ENCODE peak calls at places on chromosome 7, in eight cellular contexts. W is adrenal gland, V is tibial artery, D is IMR-90, T is fibroblast of mammary gland, G is SK-N-SH, Y is BJ, A is cardiac muscle cell. M is an unnamed sample.

GRCh38 chr7:130901209-130901783 is 167.3 kb upstream of the KLF14 start:
- DNase-seq in Y (peak), T (peak), G (no peak), W (no peak), V (no peak), A (no peak), D (peak), M (peak)

GRCh38 chr7:123460616-123461015 is 73.8 kb downstream of the IQUB start:
- DNase-seq in W (no peak), A (no peak), V (no peak), G (no peak), Y (no peak), D (peak), T (peak), M (peak)

GRCh38 chr7:74141705-74142104 is 32.5 kb upstream of the EIF4H start:
- DNase-seq in T (no peak), G (no peak), V (no peak), A (no peak), Y (no peak), W (no peak), D (no peak), M (peak)

GRCh38 chr7:73844848-73845460 is 2.6 kb upstream of the METTL27 start:
- DNase-seq in T (peak), Y (no peak), V (no peak), A (no peak), G (no peak), W (no peak), D (peak), M (peak)

GRCh38 chr7:66958708-66959350 is 36.6 kb downstream of the SBDS start:
- DNase-seq in D (no peak), G (no peak), Y (no peak), A (no peak), T (no peak), W (no peak), V (peak), M (no peak)

GRCh38 chr7:157412491-157413180 is 75.8 kb downstream of the DNAJB6 start:
- DNase-seq in W (no peak), D (no peak), V (no peak), Y (no peak), A (no peak), T (no peak), G (peak), M (no peak)

GRCh38 chr7:46165281-46165680 is 244.2 kb upstream of the IGFBP3 start:
- DNase-seq in V (no peak), T (peak), A (no peak), G (no peak), Y (no peak), D (peak), W (no peak), M (no peak)

GRCh38 chr7:38185395-38185920 is 7.4 kb downstream of the STARD3NL start:
- DNase-seq in W (no peak), A (peak), G (no peak), Y (no peak), V (no peak), T (no peak), D (no peak), M (no peak)

GRCh38 chr7:152709307-152710133 is 33.6 kb upstream of the XRCC2 start:
- DNase-seq in W (no peak), G (no peak), A (no peak), T (peak), V (no peak), Y (no peak), D (peak), M (no peak)

GRCh38 chr7:86282014-86282682 is 361.6 kb upstream of the GRM3 start:
- DNase-seq in Y (no peak), A (no peak), T (no peak), V (no peak), D (no peak), G (peak), W (no peak), M (no peak)

GRCh38 chr7:129163875-129164544 is 19.5 kb downstream of the TSPAN33 start:
- DNase-seq in Y (peak), V (no peak), T (peak), G (peak), W (no peak), A (peak), D (peak), M (peak)

GRCh38 chr7:50197547-50197946 is 104.5 kb upstream of the ZPBP start:
- DNase-seq in T (no peak), D (no peak), A (no peak), G (no peak), W (no peak), Y (no peak), V (no peak), M (no peak)

GRCh38 chr7:50212666-50213621 is 91.6 kb upstream of the IKZF1 start:
- DNase-seq in D (no peak), W (no peak), G (no peak), A (no peak), T (no peak), Y (no peak), V (no peak), M (no peak)

GRCh38 chr7:8817448-8818036 is 384.1 kb downstream of the NXPH1 start:
- DNase-seq in W (no peak), Y (no peak), T (no peak), A (peak), D (no peak), G (no peak), V (no peak), M (no peak)

GRCh38 chr7:127251458-127252379 is 1.0 kb downstream of the GRM8 start:
- DNase-seq in W (peak), Y (no peak), A (peak), G (peak), T (no peak), V (no peak), D (no peak), M (no peak)

GRCh38 chr7:68213838-68214237 is 1217.2 kb downstream of the TYW1 start:
- DNase-seq in T (no peak), G (no peak), Y (no peak), A (no peak), D (no peak), V (no peak), W (no peak), M (no peak)

GRCh38 chr7:28230273-28230672 is 49.7 kb upstream of the JAZF1 start:
- DNase-seq in G (no peak), T (no peak), V (no peak), Y (no peak), A (peak), W (no peak), D (no peak), M (no peak)

GRCh38 chr7:107594961-107595737 is 15.1 kb downstream of the BCAP29 start:
- DNase-seq in D (peak), G (no peak), Y (peak), T (peak), A (no peak), V (no peak), W (no peak), M (peak)

GRCh38 chr7:1700536-1701333 is 30.7 kb downstream of the ELFN1 start:
- DNase-seq in V (peak), W (peak), T (no peak), G (peak), D (no peak), A (no peak), Y (no peak), M (no peak)

GRCh38 chr7:40720401-40720800 is 585.6 kb downstream of the SUGCT start:
- DNase-seq in V (no peak), D (peak), T (peak), A (no peak), W (no peak), Y (no peak), G (no peak), M (no peak)

GRCh38 chr7:1693419-1693990 is 23.4 kb downstream of the ELFN1 start:
- DNase-seq in Y (no peak), V (peak), G (peak), W (peak), D (no peak), T (no peak), A (no peak), M (no peak)

GRCh38 chr7:103989785-103990775 is 622 bp upstream of the RELN start:
- DNase-seq in W (no peak), Y (no peak), D (peak), A (peak), V (no peak), T (peak), G (peak), M (peak)

GRCh38 chr7:23514755-23515154 is 17.0 kb downstream of the TRA2A start:
- DNase-seq in V (no peak), Y (no peak), W (no peak), G (no peak), T (no peak), D (no peak), A (no peak), M (no peak)

GRCh38 chr7:40716052-40716451 is 581.2 kb downstream of the SUGCT start:
- DNase-seq in T (peak), A (no peak), V (no peak), G (no peak), Y (no peak), D (peak), W (no peak), M (peak)

GRCh38 chr7:123979876-123980275 is 53.0 kb downstream of the TMEM229A start:
- DNase-seq in G (no peak), T (peak), A (no peak), Y (no peak), V (no peak), D (no peak), W (no peak), M (peak)

GRCh38 chr7:131346885-131347592 is 19.4 kb downstream of the MKLN1 start:
- DNase-seq in T (no peak), V (no peak), D (no peak), Y (no peak), W (no peak), A (no peak), G (no peak), M (no peak)

GRCh38 chr7:150719960-150720891 is 3.8 kb downstream of the GIMAP1 start:
- DNase-seq in V (no peak), A (no peak), Y (no peak), W (no peak), T (no peak), G (no peak), D (no peak), M (no peak)

GRCh38 chr7:70618020-70618551 is 513.9 kb upstream of the GALNT17 start:
- DNase-seq in A (no peak), Y (no peak), G (no peak), T (no peak), W (no peak), V (no peak), D (no peak), M (no peak)

GRCh38 chr7:127347567-127348246 is 44.8 kb downstream of the ZNF800 start:
- DNase-seq in Y (no peak), D (peak), A (peak), V (peak), T (peak), W (peak), G (peak), M (peak)

GRCh38 chr7:101681170-101682007 is 52.3 kb upstream of the MYL10 start:
- DNase-seq in D (peak), Y (peak), V (peak), W (peak), G (peak), A (no peak), T (peak), M (peak)

DNA sequence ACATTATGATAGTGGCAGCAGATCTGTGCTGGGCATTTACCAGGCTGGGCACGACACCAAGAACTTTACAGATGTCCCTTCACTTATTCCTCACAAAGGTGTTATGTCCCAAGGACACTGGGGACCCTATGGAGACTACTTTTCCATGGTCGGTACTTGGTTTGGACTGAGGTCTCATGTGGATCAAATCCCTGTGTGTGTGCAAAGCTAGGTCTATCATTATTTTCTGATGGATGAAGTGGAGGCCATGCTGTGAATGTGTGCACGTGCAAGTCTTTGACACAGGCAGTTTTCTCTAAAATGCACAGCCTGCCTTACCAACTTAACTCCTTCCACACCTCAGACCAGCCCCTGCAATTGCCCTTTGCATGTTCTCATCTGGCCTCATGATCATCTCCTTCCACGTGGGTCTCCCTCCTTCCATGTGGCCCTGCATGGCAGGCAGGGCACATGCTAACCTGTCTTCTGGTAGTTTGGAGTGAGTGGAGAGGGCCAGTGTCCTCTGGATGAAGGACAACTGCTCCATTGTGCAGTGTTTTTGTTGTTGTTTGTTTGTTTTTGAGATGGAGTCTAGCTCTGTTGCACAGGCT is 16.0 kb upstream of the ZNF273 start:
- DNase-seq in W (no peak), A (no peak), Y (no peak), D (no peak), V (peak), G (peak), T (no peak), M (no peak)
- TF ChIP-seq CTCF in W (no peak), A (no peak), Y (no peak), D (no peak), V (no peak), G (no peak), T (no peak), M (no peak)

DNA sequence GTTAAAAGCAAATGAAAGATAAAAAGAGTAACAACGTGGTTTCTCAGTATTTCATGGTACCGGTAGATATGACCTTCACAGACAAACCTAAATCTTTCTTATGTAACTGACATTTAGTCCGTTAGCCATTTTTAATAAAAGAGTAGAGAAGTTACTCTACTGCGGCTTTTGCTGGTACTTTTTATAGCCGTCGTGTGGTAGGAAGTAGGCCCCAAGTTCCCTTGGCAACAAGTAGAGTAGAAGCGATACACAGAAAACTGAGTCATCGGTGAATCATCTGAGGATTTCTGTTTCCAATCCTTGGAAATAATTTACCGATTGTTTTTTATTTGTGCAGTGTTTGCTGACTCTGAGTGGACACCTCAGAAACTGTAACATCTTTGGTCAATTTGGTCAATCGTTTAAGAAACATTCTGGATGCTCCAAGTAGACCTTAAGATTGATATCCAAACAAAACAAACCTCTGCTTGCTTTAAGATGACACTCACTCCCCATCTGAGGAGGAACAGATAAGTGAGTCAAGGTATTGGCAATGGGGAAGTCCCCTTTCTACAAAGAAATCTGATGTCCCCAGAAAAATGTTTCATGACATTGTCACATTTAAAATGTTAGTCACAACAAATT is 63.9 kb upstream of the AHR start:
- DNase-seq in Y (peak), D (peak), A (no peak), W (peak), V (no peak), G (no peak), T (peak), M (peak)
- TF ChIP-seq CTCF in Y (no peak), D (no peak), A (peak), W (no peak), V (no peak), G (no peak), T (peak), M (no peak)

GRCh38 chr7:92622680-92623079 is 32.5 kb upstream of the FAM133B start:
- DNase-seq in Y (no peak), T (no peak), D (no peak), G (no peak), W (no peak), V (no peak), A (peak), M (no peak)

GRCh38 chr7:92623544-92623943 is 33.4 kb upstream of the FAM133B start:
- DNase-seq in A (peak), T (no peak), W (no peak), D (no peak), G (no peak), Y (no peak), V (no peak), M (no peak)

GRCh38 chr7:92621641-92622429 is 31.6 kb upstream of the FAM133B start:
- DNase-seq in G (no peak), Y (no peak), W (no peak), V (no peak), D (no peak), T (no peak), A (no peak), M (no peak)

GRCh38 chr7:92624298-92624996 is 34.3 kb upstream of the FAM133B start:
- DNase-seq in W (no peak), Y (no peak), V (no peak), D (no peak), T (no peak), G (no peak), A (no peak), M (no peak)

GRCh38 chr7:92621026-92621540 is 30.9 kb upstream of the FAM133B start:
- DNase-seq in T (peak), G (peak), D (peak), Y (peak), V (peak), A (peak), W (peak), M (peak)
- TF ChIP-seq CTCF in T (peak), G (peak), D (peak), Y (peak), V (peak), A (peak), W (peak), M (peak)

GRCh38 chr7:133021196-133021595 is 60.7 kb downstream of the CHCHD3 start:
- DNase-seq in D (no peak), G (no peak), T (no peak), Y (no peak), W (no peak), V (no peak), A (no peak), M (no peak)
- TF ChIP-seq CTCF in D (no peak), G (no peak), T (no peak), Y (no peak), W (no peak), V (no peak), A (no peak), M (no peak)

GRCh38 chr7:116418524-116418923 is 81.0 kb upstream of the CAV2 start:
- DNase-seq in A (no peak), D (no peak), V (no peak), T (no peak), W (no peak), G (no peak), Y (no peak), M (no peak)
- TF ChIP-seq CTCF in A (no peak), D (no peak), V (no peak), T (no peak), W (no peak), G (no peak), Y (no peak), M (no peak)

DNA sequence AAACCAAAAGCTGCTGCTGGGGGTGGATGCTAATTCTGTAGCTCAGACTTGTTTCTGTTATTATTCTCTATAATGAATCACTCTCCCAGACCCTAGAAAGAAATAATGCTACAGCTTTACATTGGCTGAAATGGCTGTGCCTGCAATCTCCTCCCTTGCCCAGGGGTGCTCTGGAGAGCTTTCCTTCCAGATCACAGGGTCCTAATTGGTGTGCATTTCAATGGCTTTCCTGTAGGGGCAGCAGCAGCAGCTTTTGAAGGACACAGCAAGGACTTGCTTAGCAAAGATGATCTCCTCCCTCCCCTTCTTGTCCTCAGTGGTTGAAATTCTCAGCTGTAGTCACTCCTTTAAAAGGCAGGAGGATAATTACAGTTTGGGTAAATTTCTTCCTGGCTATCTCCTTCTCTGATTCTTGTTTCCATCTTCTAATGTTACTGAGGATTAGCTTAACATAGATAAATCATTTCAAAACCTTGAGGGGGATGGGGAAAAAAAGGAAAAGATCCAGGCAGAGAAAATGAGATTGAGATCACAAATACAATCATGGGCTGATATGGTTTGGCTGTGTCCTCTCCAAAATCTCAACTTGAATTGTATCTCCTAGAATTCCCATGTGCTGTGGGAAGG is 120.2 kb upstream of the CTTNBP2 start:
- DNase-seq in V (no peak), D (peak), Y (no peak), W (no peak), G (peak), T (peak), A (peak), M (peak)
- TF ChIP-seq CTCF in V (peak), D (peak), Y (peak), W (peak), G (peak), T (peak), A (no peak), M (peak)